ENCODE peak calls at places on chromosomes 4 and X, in five cellular contexts. V, R, B, M and T are unnamed samples. For H3K36me3 and H4K20me1, the result is how much of the 10 kb centered on the place peaks cover.

GRCh38 chrX:44897539-44897938 is 24.6 kb downstream of the KDM6A start:
- DNase-seq in V (no peak), M (no peak), B (no peak), R (no peak), T (peak)

GRCh38 chrX:122703762-122704161 is 480.3 kb upstream of the GRIA3 start:
- DNase-seq in V (no peak), M (no peak), R (peak), B (peak), T (no peak)

GRCh38 chrX:151019837-151020236 is 36.7 kb downstream of the HMGB3 start:
- DNase-seq in B (peak), V (no peak), R (peak), M (no peak), T (no peak)

GRCh38 chrX:110741213-110741796 is 54.3 kb downstream of the CHRDL1 start:
- DNase-seq in M (no peak), R (peak), V (no peak), B (peak), T (no peak)

GRCh38 chr4:144715230-144715629 is 69.3 kb downstream of the HHIP start:
- DNase-seq in R (no peak), M (peak), V (no peak), B (no peak), T (peak)

GRCh38 chr4:44679060-44679459 is 840 bp downstream of the GUF1 start:
- DNase-seq in B (no peak), R (no peak), V (no peak), M (peak), T (peak)

GRCh38 chr4:70722199-70722791 is 531 bp downstream of the RUFY3 start:
- DNase-seq in M (no peak), B (no peak), R (peak), V (no peak), T (no peak)

GRCh38 chr4:149522031-149522430 is 293.6 kb downstream of the IQCM start:
- DNase-seq in R (peak), V (no peak), B (no peak), M (no peak), T (no peak)

GRCh38 chr4:180418819-180419531 is 1824.2 kb upstream of the TENM3 start:
- DNase-seq in M (no peak), R (no peak), V (no peak), B (no peak), T (no peak)

GRCh38 chrX:68721546-68721945 is 74.1 kb downstream of the STARD8 start:
- DNase-seq in M (no peak), B (no peak), V (no peak), R (no peak), T (no peak)

GRCh38 chrX:119272882-119273806 is 37.1 kb downstream of the PGRMC1 start:
- DNase-seq in M (no peak), R (peak), B (no peak), V (no peak), T (no peak)

GRCh38 chrX:19272452-19272851 is 71.3 kb upstream of the PDHA1 start:
- DNase-seq in M (no peak), R (peak), B (peak), V (no peak), T (no peak)

GRCh38 chr4:106478152-106478551 is 109.6 kb upstream of the GIMD1 start:
- DNase-seq in V (no peak), B (no peak), R (no peak), M (no peak), T (no peak)

GRCh38 chrX:74931214-74931613 is 6.0 kb upstream of the NEXMIF start:
- DNase-seq in B (no peak), V (no peak), R (no peak), M (no peak), T (no peak)

GRCh38 chr4:147683172-147683571 is 791 bp downstream of the PRMT9 start:
- DNase-seq in M (peak), R (peak), B (peak), V (no peak), T (peak)

GRCh38 chr4:154612472-154613414 is at the start of gene FGG:
- DNase-seq in R (no peak), V (no peak), B (no peak), M (no peak), T (no peak)

GRCh38 chrX:148836741-148837140 is 336.3 kb downstream of the AFF2 start:
- DNase-seq in B (no peak), R (no peak), M (no peak), V (no peak), T (no peak)

GRCh38 chr4:78737020-78737419 is 39.1 kb upstream of the BMP2K start:
- DNase-seq in R (no peak), V (no peak), M (no peak), B (no peak), T (no peak)

GRCh38 chr4:2910409-2910808 is 52.8 kb downstream of the NOP14 start:
- DNase-seq in V (no peak), R (no peak), M (peak), B (no peak), T (peak)

GRCh38 chr4:2914220-2915126 is 48.7 kb downstream of the NOP14 start:
- DNase-seq in V (no peak), B (no peak), R (no peak), M (no peak), T (no peak)

GRCh38 chr4:2913168-2913567 is 50.0 kb downstream of the NOP14 start:
- DNase-seq in V (no peak), R (no peak), M (no peak), B (no peak), T (no peak)

GRCh38 chr4:2909583-2909982 is 53.6 kb downstream of the NOP14 start:
- DNase-seq in B (no peak), R (no peak), M (no peak), V (no peak), T (no peak)

DNA sequence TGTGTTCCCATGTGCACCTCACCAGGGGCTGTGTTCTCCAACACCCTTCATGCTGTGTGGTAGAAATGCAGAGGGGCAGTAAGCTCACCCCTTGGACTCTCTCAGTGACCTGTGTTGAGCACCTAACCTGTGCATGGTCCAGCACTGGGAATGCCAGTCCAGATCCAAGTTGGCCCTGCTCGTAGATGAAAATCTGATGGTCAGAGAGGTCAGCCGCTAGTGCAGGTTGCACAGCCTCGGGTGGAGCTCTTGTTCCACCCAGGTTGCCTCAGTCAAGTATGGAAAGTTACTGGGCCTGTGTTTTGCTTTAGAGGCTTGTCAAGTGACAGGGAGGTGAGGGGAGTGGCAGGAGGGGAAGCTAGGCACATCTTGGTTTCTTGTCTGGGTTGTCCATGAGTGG is 51.3 kb downstream of the NOP14 start:
- DNase-seq in M (no peak), V (no peak), B (no peak), R (no peak), T (no peak)
- H3K36me3 ChIP-seq in M (under half), V (under half), B (under half), R (under half), T (under half)

GRCh38 chr4:133152801-133153526 is 3.9 kb downstream of the PCDH10 start:
- DNase-seq in V (no peak), B (no peak), R (peak), M (no peak), T (no peak)

GRCh38 chr4:133151301-133151680 is 2.2 kb downstream of the PCDH10 start:
- DNase-seq in R (peak), V (no peak), M (no peak), B (no peak), T (no peak)

GRCh38 chr4:133150643-133151300 is 1.7 kb downstream of the PCDH10 start:
- DNase-seq in B (no peak), M (no peak), V (no peak), R (peak), T (no peak)

GRCh38 chr4:133152330-133152791 is 3.3 kb downstream of the PCDH10 start:
- DNase-seq in R (peak), V (no peak), M (no peak), B (no peak), T (no peak)

DNA sequence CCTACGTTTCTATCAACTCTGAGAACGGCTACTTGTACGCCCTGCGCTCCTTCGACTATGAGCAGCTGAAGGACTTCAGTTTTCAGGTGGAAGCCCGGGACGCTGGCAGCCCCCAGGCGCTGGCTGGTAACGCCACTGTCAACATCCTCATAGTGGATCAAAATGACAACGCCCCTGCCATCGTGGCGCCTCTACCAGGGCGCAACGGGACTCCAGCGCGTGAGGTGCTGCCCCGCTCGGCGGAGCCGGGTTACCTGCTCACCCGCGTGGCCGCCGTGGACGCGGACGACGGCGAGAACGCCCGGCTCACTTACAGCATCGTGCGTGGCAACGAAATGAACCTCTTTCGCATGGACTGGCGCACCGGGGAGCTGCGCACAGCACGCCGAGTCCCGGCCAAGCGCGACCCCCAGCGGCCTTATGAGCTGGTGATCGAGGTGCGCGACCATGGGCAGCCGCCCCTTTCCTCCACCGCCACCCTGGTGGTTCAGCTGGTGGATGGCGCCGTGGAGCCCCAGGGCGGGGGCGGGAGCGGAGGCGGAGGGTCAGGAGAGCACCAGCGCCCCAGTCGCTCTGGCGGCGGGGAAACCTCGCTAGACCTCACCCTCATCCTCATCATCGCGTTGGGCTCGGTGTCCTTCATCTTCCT is 2.7 kb downstream of the PCDH10 start:
- DNase-seq in B (no peak), V (no peak), M (no peak), R (peak), T (no peak)
- H2AFZ ChIP-seq in B (no peak), V (no peak), M (no peak), R (peak), T (no peak)

GRCh38 chr4:38008493-38009120 is 48.4 kb downstream of the PTTG2 start:
- DNase-seq in M (no peak), R (no peak), V (no peak), B (no peak), T (no peak)
- H4K20me1 ChIP-seq in M (under half), R (under half), V (under half), B (under half), T (half or more)

GRCh38 chr4:185305979-185306442 is 89.7 kb downstream of the LRP2BP start:
- DNase-seq in B (peak), R (peak), V (peak), M (no peak), T (no peak)

GRCh38 chr4:185309770-185310169 is 86.0 kb downstream of the LRP2BP start:
- DNase-seq in R (no peak), M (peak), B (no peak), V (no peak), T (peak)

GRCh38 chr4:185307136-185307950 is 88.4 kb downstream of the LRP2BP start:
- DNase-seq in R (peak), B (peak), M (no peak), V (no peak), T (peak)

GRCh38 chr4:185312699-185313098 is 83.0 kb downstream of the LRP2BP start:
- DNase-seq in M (no peak), B (no peak), V (no peak), R (peak), T (no peak)

GRCh38 chr4:185311113-185311888 is 84.4 kb downstream of the LRP2BP start:
- DNase-seq in R (no peak), M (no peak), B (no peak), V (no peak), T (peak)
- H3K36me3 ChIP-seq in R (under half), M (under half), B (under half), V (under half), T (half or more)

GRCh38 chr4:117783716-117784115 is 250.6 kb upstream of the NDST3 start:
- DNase-seq in M (no peak), V (no peak), R (peak), B (peak), T (no peak)
- H2AFZ ChIP-seq in M (no peak), V (peak), R (no peak), B (peak), T (no peak)

GRCh38 chrX:131704136-131704695 is 160.3 kb downstream of the OR13H1 start:
- DNase-seq in R (peak), M (peak), V (no peak), B (peak), T (no peak)

GRCh38 chrX:131709553-131709952 is 165.7 kb downstream of the OR13H1 start:
- DNase-seq in M (peak), B (no peak), R (no peak), V (no peak), T (no peak)

DNA sequence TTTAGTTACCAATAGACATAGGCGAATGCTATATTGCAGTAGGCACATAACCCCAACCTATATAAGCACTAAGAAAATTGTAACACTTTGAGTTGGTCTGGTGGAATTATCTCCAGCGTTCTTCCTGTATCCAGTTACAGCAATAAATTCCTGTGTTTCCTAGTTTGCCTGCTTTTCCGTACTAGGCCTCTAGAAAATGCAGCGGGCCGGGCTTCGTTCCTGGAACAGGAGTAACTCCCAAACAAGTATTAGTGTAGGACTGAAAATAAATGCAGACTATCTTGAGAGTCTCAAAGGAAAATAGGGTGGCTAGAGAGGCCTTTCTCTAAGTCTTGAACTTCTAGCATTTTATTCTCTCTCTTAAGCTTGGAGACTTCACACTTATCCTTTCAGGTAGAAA is 159.8 kb downstream of the OR13H1 start:
- DNase-seq in V (no peak), B (peak), R (no peak), M (no peak), T (no peak)
- H4K20me1 ChIP-seq in V (under half), B (under half), R (under half), M (under half), T (under half)

DNA sequence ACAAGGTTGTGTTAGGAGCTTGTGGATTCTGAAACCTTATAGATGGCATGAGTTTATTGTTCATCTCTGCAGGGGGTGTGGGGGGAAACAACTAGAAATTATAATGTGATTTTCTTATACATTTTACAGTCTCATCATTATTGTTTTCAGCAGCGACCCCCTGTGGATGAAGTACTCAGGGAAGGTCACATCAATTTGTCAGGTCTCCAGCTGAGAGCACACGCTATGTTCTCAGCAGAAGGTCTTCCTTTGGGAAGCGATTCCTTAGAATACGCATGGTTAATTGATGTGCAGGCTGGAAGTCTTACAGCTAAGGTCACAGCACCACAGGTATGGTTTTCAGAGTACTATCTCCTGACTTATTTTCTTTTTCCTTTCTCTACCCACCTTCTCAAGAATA is 72.2 kb downstream of the BLTP1 start:
- DNase-seq in R (peak), M (peak), V (no peak), B (peak), T (peak)
- H3K36me3 ChIP-seq in R (under half), M (under half), V (under half), B (under half), T (under half)

DNA sequence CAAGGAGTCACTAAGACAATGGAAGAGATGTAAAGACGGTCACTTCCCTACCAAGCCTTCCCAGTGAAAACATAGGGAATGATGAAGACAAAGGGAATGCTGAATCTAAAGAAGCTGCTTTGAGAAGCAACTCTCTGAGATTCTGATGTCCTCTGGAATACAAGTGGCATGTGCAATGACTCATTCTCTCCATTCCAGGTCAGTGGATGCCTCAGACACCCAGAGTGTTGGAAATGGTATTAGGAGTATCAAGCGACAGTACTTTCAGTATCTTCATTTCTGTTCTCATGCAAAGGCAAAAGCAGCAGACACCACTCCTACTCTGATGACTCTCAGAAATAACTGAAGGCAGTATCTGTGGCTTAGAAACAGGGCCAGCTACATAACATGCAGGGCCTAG is 102.6 kb downstream of the FSTL5 start:
- DNase-seq in B (peak), R (peak), M (no peak), V (peak), T (no peak)
- H2AFZ ChIP-seq in B (no peak), R (no peak), M (no peak), V (peak), T (no peak)

GRCh38 chr4:1331591-1332353 is 15.2 kb upstream of the UVSSA start:
- DNase-seq in V (no peak), M (no peak), R (no peak), B (no peak), T (no peak)
- H4K20me1 ChIP-seq in V (under half), M (under half), R (under half), B (under half), T (under half)